ENCODE peak calls at places on chromosomes 11 and 22, in six cellular contexts. One of them, this sample, is unnamed.

GRCh38 chr11:117950320-117950719 is 21.1 kb upstream of the TMPRSS13 start:
- DNase-seq in HAP-1: no peak
- DNase-seq in NT2/D1: no peak
- DNase-seq in fibroblast of the aortic adventitia: no peak
- DNase-seq in stimulated activated CD4-positive, alpha-beta T cell treated with anti-CD3 and anti-CD28 coated beads, TNF-alpha, amount 100 ng/mL, for 48 hours: no peak
- DNase-seq in NCI-H2107: no peak
- DNase-seq in this sample: no peak

GRCh38 chr11:1880746-1881441 is 10.8 kb downstream of the PRR33 start:
- DNase-seq in HAP-1: no peak
- DNase-seq in NT2/D1: no peak
- DNase-seq in fibroblast of the aortic adventitia: no peak
- DNase-seq in NCI-H2107: no peak
- DNase-seq in stimulated activated CD4-positive, alpha-beta T cell treated with anti-CD3 and anti-CD28 coated beads, TNF-alpha, amount 100 ng/mL, for 48 hours: no peak
- DNase-seq in this sample: no peak

GRCh38 chr11:108432783-108433182 is 34.5 kb downstream of the C11orf65 start:
- DNase-seq in NCI-H2107: no peak
- DNase-seq in NT2/D1: no peak
- DNase-seq in stimulated activated CD4-positive, alpha-beta T cell treated with anti-CD3 and anti-CD28 coated beads, TNF-alpha, amount 100 ng/mL, for 48 hours: no peak
- DNase-seq in HAP-1: no peak
- DNase-seq in fibroblast of the aortic adventitia: peak
- DNase-seq in this sample: no peak

GRCh38 chr11:119520966-119521365 is 98.0 kb upstream of the THY1 start:
- DNase-seq in HAP-1: no peak
- DNase-seq in NCI-H2107: no peak
- DNase-seq in fibroblast of the aortic adventitia: no peak
- DNase-seq in stimulated activated CD4-positive, alpha-beta T cell treated with anti-CD3 and anti-CD28 coated beads, TNF-alpha, amount 100 ng/mL, for 48 hours: no peak
- DNase-seq in NT2/D1: no peak
- DNase-seq in this sample: peak

GRCh38 chr22:38180841-38181452 is 683 bp downstream of the PLA2G6 start:
- DNase-seq in HAP-1: peak
- DNase-seq in fibroblast of the aortic adventitia: no peak
- DNase-seq in NT2/D1: no peak
- DNase-seq in stimulated activated CD4-positive, alpha-beta T cell treated with anti-CD3 and anti-CD28 coated beads, TNF-alpha, amount 100 ng/mL, for 48 hours: no peak
- DNase-seq in NCI-H2107: no peak
- DNase-seq in this sample: no peak

GRCh38 chr22:43013355-43014061 is 1.4 kb downstream of the PACSIN2 start:
- DNase-seq in NCI-H2107: no peak
- DNase-seq in stimulated activated CD4-positive, alpha-beta T cell treated with anti-CD3 and anti-CD28 coated beads, TNF-alpha, amount 100 ng/mL, for 48 hours: no peak
- DNase-seq in HAP-1: no peak
- DNase-seq in NT2/D1: no peak
- DNase-seq in fibroblast of the aortic adventitia: no peak
- DNase-seq in this sample: no peak

GRCh38 chr22:18952022-18952421 is 15.9 kb upstream of the PRODH start:
- DNase-seq in fibroblast of the aortic adventitia: no peak
- DNase-seq in NT2/D1: no peak
- DNase-seq in HAP-1: no peak
- DNase-seq in stimulated activated CD4-positive, alpha-beta T cell treated with anti-CD3 and anti-CD28 coated beads, TNF-alpha, amount 100 ng/mL, for 48 hours: no peak
- DNase-seq in NCI-H2107: no peak
- DNase-seq in this sample: no peak

GRCh38 chr11:5929984-5930383 is 12.1 kb upstream of the OR56A3 start:
- DNase-seq in NT2/D1: no peak
- DNase-seq in HAP-1: no peak
- DNase-seq in NCI-H2107: no peak
- DNase-seq in stimulated activated CD4-positive, alpha-beta T cell treated with anti-CD3 and anti-CD28 coated beads, TNF-alpha, amount 100 ng/mL, for 48 hours: no peak
- DNase-seq in fibroblast of the aortic adventitia: no peak
- DNase-seq in this sample: no peak

GRCh38 chr11:110366234-110366633 is 63.5 kb upstream of the FDX1 start:
- DNase-seq in HAP-1: no peak
- DNase-seq in NCI-H2107: peak
- DNase-seq in stimulated activated CD4-positive, alpha-beta T cell treated with anti-CD3 and anti-CD28 coated beads, TNF-alpha, amount 100 ng/mL, for 48 hours: no peak
- DNase-seq in NT2/D1: no peak
- DNase-seq in fibroblast of the aortic adventitia: no peak
- DNase-seq in this sample: no peak